ENCODE peak calls at places on chromosomes 11 and 22, in four cellular contexts. One of them, this sample, is unnamed.
A peak's percentile ranks its signal among the peaks of the same experiment; 100 is the strongest.

GRCh38 chr11:66327171-66328035 is 8.8 kb downstream of the RIN1 start:
- DNase-seq in Panc1: no peak
- DNase-seq in HepG2: no peak
- DNase-seq in K562: no peak
- DNase-seq in this sample: no peak

GRCh38 chr11:103681855-103682254 is 354.6 kb upstream of the DDI1 start:
- DNase-seq in Panc1: no peak
- DNase-seq in HepG2: no peak
- DNase-seq in K562: no peak
- DNase-seq in this sample: no peak

GRCh38 chr11:76680517-76681425 is 10.2 kb upstream of the LRRC32 start:
- DNase-seq in Panc1: no peak
- DNase-seq in HepG2: peak; percentile 60
- DNase-seq in K562: peak; percentile 83
- DNase-seq in this sample: peak; percentile 41

GRCh38 chr22:37241351-37242142 is 2.5 kb downstream of the RAC2 start:
- DNase-seq in Panc1: no peak
- DNase-seq in HepG2: no peak
- DNase-seq in K562: no peak
- DNase-seq in this sample: no peak

GRCh38 chr11:31355817-31356216 is 13.7 kb downstream of the DCDC1 start:
- DNase-seq in Panc1: no peak
- DNase-seq in HepG2: no peak
- DNase-seq in K562: no peak
- DNase-seq in this sample: no peak

GRCh38 chr11:73376803-73377629 is 817 bp downstream of the RELT start:
- DNase-seq in Panc1: no peak
- DNase-seq in HepG2: peak; percentile 54
- DNase-seq in K562: peak; percentile 74
- DNase-seq in this sample: peak; percentile 40

GRCh38 chr11:116101737-116102275 is 597.6 kb upstream of the CADM1 start:
- DNase-seq in Panc1: no peak
- DNase-seq in HepG2: no peak
- DNase-seq in K562: no peak
- DNase-seq in this sample: no peak

GRCh38 chr22:19717181-19717580 is 2.9 kb downstream of the SEPTIN5 start:
- DNase-seq in Panc1: no peak
- DNase-seq in HepG2: no peak
- DNase-seq in K562: no peak
- DNase-seq in this sample: no peak

GRCh38 chr11:9858218-9858617 is 194.3 kb downstream of the SWAP70 start:
- DNase-seq in Panc1: no peak
- DNase-seq in HepG2: peak; percentile 23
- DNase-seq in K562: no peak
- DNase-seq in this sample: no peak
- TF ChIP-seq TCF7L2 in Panc1: peak; percentile 89
- TF ChIP-seq TCF7L2 in HepG2: no peak
- TF ChIP-seq TCF7L2 in K562: no peak
- TF ChIP-seq TCF7L2 in this sample: no peak

GRCh38 chr11:7515544-7515943 is 1.7 kb downstream of the PPFIBP2 start:
- DNase-seq in Panc1: no peak
- DNase-seq in HepG2: peak; percentile 13
- DNase-seq in K562: no peak
- DNase-seq in this sample: no peak

GRCh38 chr11:7512525-7513209 is 1.1 kb upstream of the PPFIBP2 start:
- DNase-seq in Panc1: no peak
- DNase-seq in HepG2: peak; percentile 13
- DNase-seq in K562: no peak
- DNase-seq in this sample: no peak

GRCh38 chr11:7516488-7516887 is 2.7 kb downstream of the PPFIBP2 start:
- DNase-seq in Panc1: no peak
- DNase-seq in HepG2: no peak
- DNase-seq in K562: no peak
- DNase-seq in this sample: no peak

GRCh38 chr11:7513210-7514098 is at the start of gene PPFIBP2:
- DNase-seq in Panc1: peak; percentile 48
- DNase-seq in HepG2: peak; percentile 58
- DNase-seq in K562: peak; percentile 95
- DNase-seq in this sample: peak; percentile 40

GRCh38 chr11:7514099-7514725 is 413 bp downstream of the PPFIBP2 start:
- DNase-seq in Panc1: no peak
- DNase-seq in HepG2: no peak
- DNase-seq in K562: no peak
- DNase-seq in this sample: no peak
- TF ChIP-seq TCF7L2 in Panc1: no peak
- TF ChIP-seq TCF7L2 in HepG2: no peak
- TF ChIP-seq TCF7L2 in K562: no peak
- TF ChIP-seq TCF7L2 in this sample: no peak

GRCh38 chr11:1827095-1827797 is 7.5 kb upstream of the SYT8 start:
- DNase-seq in Panc1: no peak
- DNase-seq in HepG2: peak; percentile 70
- DNase-seq in K562: no peak
- DNase-seq in this sample: no peak
- TF ChIP-seq TCF7L2 in Panc1: peak; percentile 60
- TF ChIP-seq TCF7L2 in HepG2: no peak
- TF ChIP-seq TCF7L2 in K562: no peak
- TF ChIP-seq TCF7L2 in this sample: no peak

GRCh38 chr11:10886652-10887250 is 28.9 kb upstream of the ZBED5 start:
- DNase-seq in Panc1: no peak
- DNase-seq in HepG2: no peak
- DNase-seq in K562: no peak
- DNase-seq in this sample: no peak

GRCh38 chr11:10881892-10882291 is 24.0 kb upstream of the ZBED5 start:
- DNase-seq in Panc1: no peak
- DNase-seq in HepG2: no peak
- DNase-seq in K562: no peak
- DNase-seq in this sample: no peak

GRCh38 chr11:10887307-10887706 is 29.5 kb upstream of the ZBED5 start:
- DNase-seq in Panc1: no peak
- DNase-seq in HepG2: no peak
- DNase-seq in K562: no peak
- DNase-seq in this sample: no peak

GRCh38 chr11:10891321-10891720 is 33.5 kb upstream of the ZBED5 start:
- DNase-seq in Panc1: no peak
- DNase-seq in HepG2: no peak
- DNase-seq in K562: no peak
- DNase-seq in this sample: no peak

DNA sequence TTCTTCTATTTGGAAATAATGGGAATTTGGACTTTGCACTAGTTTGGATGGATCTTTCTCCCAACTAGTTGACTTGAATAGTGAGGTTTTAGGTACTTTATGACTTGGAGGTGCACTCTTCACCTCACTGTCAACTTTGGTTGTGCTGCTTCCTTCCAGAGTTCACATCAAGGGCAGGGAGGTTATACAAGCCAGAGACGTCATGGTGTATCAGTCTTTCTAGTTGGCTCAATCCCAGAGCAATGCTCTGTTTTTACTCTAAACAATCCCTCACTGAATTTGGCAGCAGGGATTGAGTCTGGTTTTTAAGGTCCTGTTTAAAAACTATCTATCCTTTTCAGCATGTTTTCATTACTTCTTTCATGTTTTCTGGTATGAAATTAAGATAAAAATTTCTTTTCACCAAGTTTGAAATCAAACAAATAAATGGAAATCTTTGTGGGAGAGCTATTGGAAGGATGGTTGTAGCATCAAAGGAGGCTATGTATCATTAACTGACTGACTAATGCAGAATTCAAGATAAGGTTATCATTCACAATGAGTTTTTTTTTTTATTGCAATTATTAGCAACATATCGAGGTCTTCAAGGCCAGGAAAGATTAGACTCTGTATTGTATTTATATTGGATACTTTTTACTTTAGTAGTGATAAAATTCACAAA is 28.0 kb upstream of the ZBED5 start:
- DNase-seq in Panc1: no peak
- DNase-seq in HepG2: no peak
- DNase-seq in K562: no peak
- DNase-seq in this sample: no peak
- TF ChIP-seq TCF7L2 in Panc1: no peak
- TF ChIP-seq TCF7L2 in HepG2: no peak
- TF ChIP-seq TCF7L2 in K562: no peak
- TF ChIP-seq TCF7L2 in this sample: no peak

GRCh38 chr11:129644326-129644725 is 171.3 kb upstream of the TMEM45B start:
- DNase-seq in Panc1: no peak
- DNase-seq in HepG2: no peak
- DNase-seq in K562: no peak
- DNase-seq in this sample: no peak
- TF ChIP-seq TCF7L2 in Panc1: no peak
- TF ChIP-seq TCF7L2 in HepG2: no peak
- TF ChIP-seq TCF7L2 in K562: no peak
- TF ChIP-seq TCF7L2 in this sample: no peak

GRCh38 chr11:58509730-58510129 is 1.8 kb upstream of the OR5B21 start:
- DNase-seq in Panc1: no peak
- DNase-seq in HepG2: no peak
- DNase-seq in K562: no peak
- DNase-seq in this sample: no peak

GRCh38 chr11:58508005-58508404 is at the start of gene OR5B21:
- DNase-seq in Panc1: no peak
- DNase-seq in HepG2: no peak
- DNase-seq in K562: no peak
- DNase-seq in this sample: no peak

GRCh38 chr11:58508814-58509213 is 909 bp upstream of the OR5B21 start:
- DNase-seq in Panc1: no peak
- DNase-seq in HepG2: no peak
- DNase-seq in K562: no peak
- DNase-seq in this sample: no peak

DNA sequence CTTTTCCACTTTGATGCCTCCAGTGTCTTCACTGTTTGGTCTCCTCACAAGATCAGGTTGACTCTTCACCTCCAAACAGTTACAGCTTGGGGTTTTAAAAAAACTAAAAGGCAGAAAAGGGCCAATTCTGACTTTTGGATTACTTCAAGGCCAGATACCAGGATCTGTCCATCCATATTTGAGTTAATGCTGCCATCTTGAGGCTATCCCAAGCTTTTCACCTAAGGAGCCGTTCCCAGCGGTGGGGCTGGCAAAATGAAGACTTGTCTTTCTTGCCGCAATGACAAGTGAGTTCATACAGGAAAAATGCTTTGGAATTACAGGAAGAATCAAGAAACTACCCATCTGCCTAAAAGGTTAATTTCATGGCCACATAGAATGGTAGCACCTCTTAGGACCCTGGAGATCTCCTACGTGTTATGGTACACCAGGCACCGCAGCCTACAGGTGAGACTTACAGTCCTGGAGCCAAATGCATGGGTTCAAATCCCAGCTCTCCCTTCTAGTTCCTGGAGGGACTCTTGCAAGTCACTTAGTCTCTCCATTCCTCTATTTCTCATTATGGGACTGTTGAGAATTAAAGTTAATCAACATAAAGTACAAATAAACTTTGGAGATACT is 6.0 kb upstream of the OR5B21 start:
- DNase-seq in Panc1: peak; percentile 47
- DNase-seq in HepG2: peak; percentile 51
- DNase-seq in K562: peak; percentile 26
- DNase-seq in this sample: peak; percentile 64
- TF ChIP-seq TCF7L2 in Panc1: no peak
- TF ChIP-seq TCF7L2 in HepG2: no peak
- TF ChIP-seq TCF7L2 in K562: no peak
- TF ChIP-seq TCF7L2 in this sample: no peak

GRCh38 chr22:38503021-38503420 is 3.1 kb downstream of the DDX17 start:
- DNase-seq in Panc1: no peak
- DNase-seq in HepG2: no peak
- DNase-seq in K562: no peak
- DNase-seq in this sample: no peak

GRCh38 chr22:38506118-38506962 is at the start of gene DDX17:
- DNase-seq in Panc1: peak; percentile 89
- DNase-seq in HepG2: peak; percentile 94
- DNase-seq in K562: peak; percentile 73
- DNase-seq in this sample: peak; percentile 91

GRCh38 chr22:38504731-38505594 is 1.1 kb downstream of the DDX17 start:
- DNase-seq in Panc1: no peak
- DNase-seq in HepG2: peak; percentile 53
- DNase-seq in K562: peak; percentile 23
- DNase-seq in this sample: no peak

GRCh38 chr22:38501797-38502672 is 4.1 kb downstream of the DDX17 start:
- DNase-seq in Panc1: no peak
- DNase-seq in HepG2: no peak
- DNase-seq in K562: no peak
- DNase-seq in this sample: no peak

GRCh38 chr22:38505595-38506117 is 455 bp downstream of the DDX17 start:
- DNase-seq in Panc1: no peak
- DNase-seq in HepG2: no peak
- DNase-seq in K562: peak; percentile 80
- DNase-seq in this sample: no peak
- TF ChIP-seq TCF7L2 in Panc1: no peak
- TF ChIP-seq TCF7L2 in HepG2: no peak
- TF ChIP-seq TCF7L2 in K562: no peak
- TF ChIP-seq TCF7L2 in this sample: no peak